ENCODE peak calls at places on chromosomes 11 and 22, in eight cellular contexts. M is erythroblast; K is brain pericyte; U is hepatic stellate cell; Z is ovary; S is endothelial cell of umbilical vein; B is activated T-helper 1 cell treated with anti-CD3 and anti-CD28 coated beads, Interleukin-12 subunit alpha, Interleukin-12 subunit beta, Interleukin-2, Interleukin-4 antibody, amounts not matched to agents 30 ng/mL and 10 ng/mL and 1 ng/mL, durations not matched to agents 14 hours and 24 hours and 36 hours; D is RKO. P is an unnamed sample.

GRCh38 chr11:84215671-84216070 is 929.5 kb upstream of the CCDC90B start:
- DNase-seq in Z (no peak), B (no peak), U (no peak), M (no peak), D (no peak), K (no peak), S (no peak), P (no peak)

GRCh38 chr11:128422576-128423370 is 164.6 kb downstream of the ETS1 start:
- DNase-seq in Z (no peak), D (no peak), K (no peak), U (no peak), M (no peak), S (no peak), B (peak), P (no peak)

GRCh38 chr11:36451681-36452080 is 58.4 kb downstream of the TRAF6 start:
- DNase-seq in K (no peak), S (no peak), D (no peak), U (no peak), Z (no peak), M (no peak), B (no peak), P (no peak)

GRCh38 chr22:29734853-29735252 is 15.1 kb downstream of the CABP7 start:
- DNase-seq in S (no peak), Z (no peak), B (no peak), K (no peak), M (no peak), D (no peak), U (no peak), P (no peak)

GRCh38 chr11:64072871-64073270 is 37.1 kb downstream of the FLRT1 start:
- DNase-seq in D (no peak), K (no peak), Z (no peak), M (no peak), S (no peak), B (no peak), U (no peak), P (no peak)

GRCh38 chr22:47165338-47165931 is 403.0 kb downstream of the TBC1D22A start:
- DNase-seq in S (no peak), Z (peak), K (no peak), B (no peak), U (no peak), M (no peak), D (no peak), P (no peak)

GRCh38 chr11:67016550-67016949 is 6.4 kb upstream of the SYT12 start:
- DNase-seq in S (no peak), K (no peak), Z (no peak), D (no peak), B (no peak), M (no peak), U (no peak), P (no peak)

GRCh38 chr11:47305734-47306483 is 36.0 kb downstream of the MADD start:
- DNase-seq in S (no peak), U (peak), D (no peak), M (no peak), B (no peak), Z (no peak), K (no peak), P (no peak)

GRCh38 chr11:122042981-122043380 is 73.0 kb downstream of the BLID start:
- DNase-seq in U (no peak), Z (no peak), B (no peak), S (no peak), M (no peak), D (no peak), K (no peak), P (no peak)

GRCh38 chr22:45334068-45334467 is 24.3 kb downstream of the FAM118A start:
- DNase-seq in K (no peak), S (no peak), M (no peak), D (no peak), Z (no peak), B (no peak), U (no peak), P (no peak)

GRCh38 chr11:2527621-2528291 is 82.9 kb downstream of the KCNQ1 start:
- DNase-seq in K (no peak), U (no peak), B (no peak), M (no peak), Z (peak), D (no peak), S (no peak), P (no peak)

GRCh38 chr11:125165111-125165663 is 636 bp downstream of the PKNOX2 start:
- DNase-seq in U (peak), S (peak), M (no peak), Z (peak), D (no peak), B (no peak), K (no peak), P (no peak)

GRCh38 chr22:42283288-42284229 is 13.1 kb upstream of the TCF20 start:
- DNase-seq in K (no peak), S (no peak), D (no peak), M (peak), U (no peak), Z (peak), B (peak), P (no peak)